ENCODE peak calls at places on chromosomes 6 and 20, in five cellular contexts. F is mesendoderm; Q is stimulated activated CD4-positive, alpha-beta T cell treated with anti-CD3 and anti-CD28 coated beads, Interleukin-12 subunit alpha, Interleukin-12 subunit beta, amount 100 ng/mL, for 4 hours; A is NCI-H526 treated with DMSO at 0.1 percent for 48 hours; R is tibial artery. K is an unnamed sample.

GRCh38 chr6:167000759-167001158 is 1.6 kb downstream of the CEP43 start:
- DNase-seq in A (no peak), Q (no peak), F (no peak), R (no peak), K (no peak)

GRCh38 chr20:44646641-44647274 is 4.7 kb downstream of the ADA start:
- DNase-seq in F (no peak), R (no peak), Q (no peak), A (peak), K (no peak)

GRCh38 chr6:149060300-149060984 is 257.1 kb upstream of the TAB2 start:
- DNase-seq in Q (peak), F (no peak), R (no peak), A (no peak), K (no peak)

GRCh38 chr6:117829594-117830319 is 77.3 kb upstream of the SLC35F1 start:
- DNase-seq in Q (no peak), F (peak), R (no peak), A (peak), K (no peak)

GRCh38 chr6:39273394-39273793 is 40.8 kb downstream of the KCNK17 start:
- DNase-seq in F (no peak), R (no peak), A (peak), Q (no peak), K (no peak)

GRCh38 chr20:50297498-50298348 is 107.1 kb downstream of the CEBPB start:
- DNase-seq in A (no peak), R (no peak), F (no peak), Q (no peak), K (no peak)

GRCh38 chr6:143337201-143337949 is 113.1 kb downstream of the ADAT2 start:
- DNase-seq in R (no peak), Q (peak), A (no peak), F (peak), K (no peak)

GRCh38 chr6:36129889-36130671 is at the start of gene MAPK13:
- DNase-seq in Q (peak), F (peak), R (no peak), A (peak), K (no peak)

GRCh38 chr6:13624871-13625288 is 9.7 kb downstream of the NOL7 start:
- DNase-seq in A (no peak), F (peak), Q (no peak), R (no peak), K (peak)

GRCh38 chr6:68638225-68638900 is 3.3 kb downstream of the ADGRB3 start:
- DNase-seq in Q (no peak), A (peak), R (no peak), F (no peak), K (peak)

K was measured in fibroblast of the conjunctiva.